ENCODE peak calls at places on chromosomes 11 and 22, in six cellular contexts. Q is fibroblast of lung; P is ovary; D is brain microvascular endothelial cell; E is uterus; R is effector memory CD4-positive, alpha-beta T cell. N is an unnamed sample.

GRCh38 chr22:27124336-27125023 is 467.1 kb downstream of the MIAT start:
- DNase-seq in D (no peak), Q (peak; percentile 48), E (no peak), P (no peak), R (no peak), N (no peak)

GRCh38 chr11:75096456-75097172 is at the start of gene OR2AT4:
- DNase-seq in D (no peak), R (no peak), Q (no peak), P (no peak), E (no peak), N (no peak)

GRCh38 chr22:27409299-27409698 is 392.3 kb downstream of the MN1 start:
- DNase-seq in P (no peak), E (no peak), D (no peak), R (no peak), Q (no peak), N (no peak)

GRCh38 chr11:86809561-86809960 is 9.2 kb downstream of the PRSS23 start:
- DNase-seq in Q (no peak), P (no peak), E (no peak), R (no peak), D (no peak), N (no peak)

GRCh38 chr11:43835104-43835503 is 45.5 kb upstream of the ALKBH3 start:
- DNase-seq in P (no peak), R (no peak), D (peak; percentile 8), E (no peak), Q (peak; percentile 25), N (no peak)

GRCh38 chr11:34639545-34639944 is 18.7 kb downstream of the EHF start:
- DNase-seq in Q (no peak), R (no peak), E (no peak), D (no peak), P (no peak), N (no peak)

GRCh38 chr11:121418625-121419114 is 33.4 kb upstream of the SORL1 start:
- DNase-seq in R (peak; percentile 52), E (no peak), Q (no peak), D (no peak), P (no peak), N (peak; percentile 86)

GRCh38 chr22:30159561-30160353 is 79.5 kb downstream of the HORMAD2 start:
- DNase-seq in Q (peak; percentile 82), P (no peak), E (no peak), R (no peak), D (peak; percentile 75), N (no peak)

GRCh38 chr22:39658806-39659463 is 88.4 kb downstream of the CACNA1I start:
- DNase-seq in P (no peak), D (no peak), R (no peak), Q (no peak), E (no peak), N (no peak)

GRCh38 chr22:27212617-27213177 is 555.3 kb downstream of the MIAT start:
- DNase-seq in E (peak; percentile 92), D (peak; percentile 90), R (no peak), Q (peak; percentile 99), P (peak; percentile 90), N (no peak)

GRCh38 chr11:9001736-9002135 is 2.1 kb downstream of the NRIP3 start:
- DNase-seq in R (no peak), D (peak; percentile 92), E (no peak), P (no peak), Q (peak; percentile 88), N (no peak)

GRCh38 chr11:112885744-112886706 is 75.2 kb upstream of the NCAM1 start:
- DNase-seq in Q (no peak), R (no peak), D (no peak), E (no peak), P (no peak), N (no peak)

GRCh38 chr11:8307601-8308000 is 43.9 kb upstream of the LMO1 start:
- DNase-seq in Q (no peak), E (no peak), D (no peak), P (no peak), R (no peak), N (no peak)

GRCh38 chr11:12112150-12112520 is 1.7 kb downstream of the MICAL2 start:
- DNase-seq in E (no peak), D (no peak), R (no peak), Q (no peak), P (no peak), N (no peak)

GRCh38 chr11:102347526-102348331 is 715 bp downstream of the BIRC2 start:
- DNase-seq in P (no peak), D (peak; percentile 29), E (no peak), R (no peak), Q (peak; percentile 39), N (peak; percentile 38)

GRCh38 chr11:13043912-13044628 is 35.0 kb downstream of the RASSF10 start:
- DNase-seq in R (no peak), D (no peak), Q (no peak), P (no peak), E (no peak), N (no peak)

GRCh38 chr11:128551641-128552335 is 35.6 kb downstream of the ETS1 start:
- DNase-seq in Q (no peak), P (no peak), D (no peak), E (no peak), R (no peak), N (no peak)

GRCh38 chr22:42797021-42797420 is 60.1 kb downstream of the ARFGAP3 start:
- DNase-seq in R (no peak), Q (no peak), P (no peak), E (no peak), D (no peak), N (no peak)

GRCh38 chr11:33682446-33682845 is 18.2 kb downstream of the C11orf91 start:
- DNase-seq in P (no peak), D (no peak), Q (no peak), E (no peak), R (no peak), N (no peak)

GRCh38 chr22:40178417-40179409 is 988 bp downstream of the TNRC6B start:
- DNase-seq in P (no peak), E (no peak), Q (peak; percentile 77), D (peak; percentile 31), R (peak; percentile 16), N (peak; percentile 34)

GRCh38 chr11:119759747-119760412 is 30.9 kb upstream of the NECTIN1 start:
- DNase-seq in E (no peak), P (no peak), R (no peak), Q (no peak), D (no peak), N (no peak)

DNA sequence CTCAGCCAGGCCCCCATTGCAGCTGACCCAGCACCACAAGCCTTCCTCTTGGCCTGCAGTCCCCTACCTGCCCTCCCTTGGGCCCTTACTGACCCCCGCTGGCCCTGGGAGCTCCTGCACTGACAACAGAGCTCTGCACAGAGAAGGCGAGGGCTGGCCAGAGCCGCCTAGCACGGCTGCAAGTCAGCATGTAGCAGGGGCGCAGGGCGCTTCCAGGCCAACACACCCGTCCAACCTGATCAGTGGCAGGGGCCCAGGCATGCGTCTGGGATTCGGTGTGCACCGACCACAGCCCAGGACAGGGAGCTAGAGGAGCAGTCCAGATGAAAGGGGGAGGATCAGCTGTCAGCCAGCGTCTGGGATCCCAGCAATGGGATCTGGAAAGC is 7.6 kb downstream of the WNT7B start:
- DNase-seq in Q (no peak), P (no peak), R (no peak), D (no peak), E (no peak), N (no peak)
- H3K27me3 ChIP-seq in Q (peaks cover 29% of the 10 kb centered on the region), P (peaks cover 5% of the 10 kb centered on the region), R (peaks cover 37% of the 10 kb centered on the region), D (peaks cover 29% of the 10 kb centered on the region), E (peaks cover 10% of the 10 kb centered on the region), N (no peaks in the 10 kb centered on the region)

GRCh38 chr11:15525582-15525981 is 410.9 kb downstream of the INSC start:
- DNase-seq in D (no peak), E (no peak), Q (no peak), R (no peak), P (no peak), N (no peak)
- H3K27me3 ChIP-seq in D (no peaks in the 10 kb centered on the region), E (no peaks in the 10 kb centered on the region), Q (no peaks in the 10 kb centered on the region), R (no peaks in the 10 kb centered on the region), P (no peaks in the 10 kb centered on the region), N (no peaks in the 10 kb centered on the region)

DNA sequence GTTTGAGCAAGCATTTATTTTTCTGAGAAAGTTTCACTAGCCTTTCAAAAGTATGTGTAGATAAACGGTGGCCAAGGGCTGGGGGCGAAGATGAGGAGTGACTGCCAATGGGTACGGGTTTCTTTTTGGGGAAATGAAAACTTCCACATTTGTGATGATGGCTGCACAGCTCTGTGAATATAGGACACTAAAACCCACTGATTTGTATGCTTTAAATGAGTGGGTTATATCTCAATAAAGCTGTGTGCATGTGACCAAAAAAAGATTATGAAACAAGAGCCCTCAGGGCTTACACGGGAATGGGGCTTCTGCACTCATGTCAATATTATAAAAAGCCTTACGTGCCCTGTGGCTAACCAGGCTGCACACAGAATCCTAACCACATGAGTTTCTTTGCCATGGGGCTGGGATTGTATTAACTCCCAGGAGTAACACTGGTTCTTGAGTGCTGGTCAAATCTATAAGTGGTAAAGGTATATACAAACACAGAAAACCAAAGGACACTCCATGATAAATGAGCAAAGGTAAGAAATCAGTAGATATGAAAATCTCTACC is 31.3 kb downstream of the ABCC8 start:
- DNase-seq in Q (no peak), E (no peak), D (no peak), R (no peak), P (no peak), N (no peak)
- H3K27me3 ChIP-seq in Q (no peaks in the 10 kb centered on the region), E (no peaks in the 10 kb centered on the region), D (no peaks in the 10 kb centered on the region), R (no peaks in the 10 kb centered on the region), P (no peaks in the 10 kb centered on the region), N (no peaks in the 10 kb centered on the region)

GRCh38 chr11:66267379-66268209 is 845 bp upstream of the RAB1B start:
- DNase-seq in R (peak; percentile 79), D (peak; percentile 75), E (peak; percentile 92), Q (peak; percentile 83), P (peak; percentile 91), N (peak; percentile 80)
- H3K27me3 ChIP-seq in R (no peaks in the 10 kb centered on the region), D (no peaks in the 10 kb centered on the region), E (no peaks in the 10 kb centered on the region), Q (no peaks in the 10 kb centered on the region), P (no peaks in the 10 kb centered on the region), N (no peaks in the 10 kb centered on the region)

GRCh38 chr11:117793521-117793920 is 3.5 kb downstream of the DSCAML1 start:
- DNase-seq in R (no peak), D (no peak), P (no peak), E (no peak), Q (no peak), N (no peak)
- H3K27me3 ChIP-seq in R (peaks cover 33% of the 10 kb centered on the region), D (peaks cover 45% of the 10 kb centered on the region), P (no peaks in the 10 kb centered on the region), E (no peaks in the 10 kb centered on the region), Q (peaks cover 20% of the 10 kb centered on the region), N (peaks cover 24% of the 10 kb centered on the region)

GRCh38 chr22:22366478-22366988 is 121.9 kb downstream of the VPREB1 start:
- DNase-seq in D (no peak), P (no peak), E (no peak), R (no peak), Q (no peak), N (no peak)
- H3K27me3 ChIP-seq in D (peaks cover 8% of the 10 kb centered on the region), P (no peaks in the 10 kb centered on the region), E (no peaks in the 10 kb centered on the region), R (peaks cover 2% of the 10 kb centered on the region), Q (no peaks in the 10 kb centered on the region), N (no peaks in the 10 kb centered on the region)

DNA sequence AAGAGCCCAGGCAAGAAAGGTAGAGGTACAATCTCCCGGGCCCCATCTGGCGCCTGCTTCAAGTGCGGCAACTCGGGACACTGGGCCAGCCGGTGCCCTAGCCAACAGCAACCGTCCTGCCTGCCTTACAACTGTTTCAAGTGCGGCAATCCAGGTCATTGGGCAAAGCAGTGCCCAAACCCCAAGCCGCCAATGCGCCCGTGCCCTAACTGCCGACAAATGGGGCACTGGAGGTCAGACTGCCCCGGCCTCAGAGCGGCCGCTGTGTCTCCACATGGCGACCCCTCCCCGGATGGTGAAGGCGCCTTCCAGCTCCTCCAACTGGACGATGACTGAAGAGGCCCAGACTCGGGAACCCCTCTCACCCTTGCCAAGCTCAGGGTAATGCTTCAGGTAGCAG is 11.4 kb upstream of the OR56A3 start:
- DNase-seq in E (no peak), R (no peak), P (no peak), Q (no peak), D (no peak), N (no peak)
- H3K27me3 ChIP-seq in E (no peaks in the 10 kb centered on the region), R (no peaks in the 10 kb centered on the region), P (no peaks in the 10 kb centered on the region), Q (no peaks in the 10 kb centered on the region), D (no peaks in the 10 kb centered on the region), N (no peaks in the 10 kb centered on the region)